ENCODE peak calls at places on chromosomes 1 and 21, in seven cellular contexts. One of them, this sample, is unnamed. For H3K27me3, the result is how much of the 10 kb centered on the place peaks cover.

GRCh38 chr1:183996396-183996795 is 41.1 kb downstream of the COLGALT2 start:
- DNase-seq in H1: no peak
- DNase-seq in uterus: no peak
- DNase-seq in stomach: no peak
- DNase-seq in thyroid gland: peak
- DNase-seq in HepG2: peak
- DNase-seq in ovary: no peak
- DNase-seq in this sample: no peak

GRCh38 chr1:241998412-241998921 is 431 bp downstream of the MAP1LC3C start:
- DNase-seq in H1: peak
- DNase-seq in uterus: peak
- DNase-seq in stomach: peak
- DNase-seq in thyroid gland: peak
- DNase-seq in HepG2: peak
- DNase-seq in ovary: peak
- DNase-seq in this sample: no peak

GRCh38 chr1:7931446-7931812 is 9.2 kb downstream of the TNFRSF9 start:
- DNase-seq in H1: no peak
- DNase-seq in uterus: no peak
- DNase-seq in stomach: no peak
- DNase-seq in thyroid gland: no peak
- DNase-seq in HepG2: no peak
- DNase-seq in ovary: no peak
- DNase-seq in this sample: no peak

GRCh38 chr1:27719286-27720251 is 6.2 kb upstream of the FAM76A start:
- DNase-seq in H1: no peak
- DNase-seq in uterus: no peak
- DNase-seq in stomach: no peak
- DNase-seq in thyroid gland: no peak
- DNase-seq in HepG2: no peak
- DNase-seq in ovary: no peak
- DNase-seq in this sample: no peak

GRCh38 chr1:147719711-147720225 is 40.6 kb downstream of the GJA5 start:
- DNase-seq in H1: no peak
- DNase-seq in uterus: no peak
- DNase-seq in stomach: peak
- DNase-seq in thyroid gland: no peak
- DNase-seq in HepG2: no peak
- DNase-seq in ovary: no peak
- DNase-seq in this sample: no peak

GRCh38 chr21:33325222-33326067 is 675 bp downstream of the IFNAR1 start:
- DNase-seq in H1: no peak
- DNase-seq in uterus: peak
- DNase-seq in stomach: peak
- DNase-seq in thyroid gland: peak
- DNase-seq in HepG2: peak
- DNase-seq in ovary: peak
- DNase-seq in this sample: peak

GRCh38 chr1:32618673-32619221 is 31.6 kb downstream of the ZBTB8OS start:
- DNase-seq in H1: no peak
- DNase-seq in uterus: no peak
- DNase-seq in stomach: no peak
- DNase-seq in thyroid gland: no peak
- DNase-seq in HepG2: no peak
- DNase-seq in ovary: no peak
- DNase-seq in this sample: no peak

GRCh38 chr1:96971849-96972602 is 250.4 kb downstream of the PTBP2 start:
- DNase-seq in H1: no peak
- DNase-seq in uterus: no peak
- DNase-seq in stomach: no peak
- DNase-seq in thyroid gland: no peak
- DNase-seq in HepG2: no peak
- DNase-seq in ovary: no peak
- DNase-seq in this sample: no peak

GRCh38 chr1:184190626-184191025 is 139.1 kb downstream of the TSEN15 start:
- DNase-seq in H1: no peak
- DNase-seq in uterus: no peak
- DNase-seq in stomach: no peak
- DNase-seq in thyroid gland: no peak
- DNase-seq in HepG2: no peak
- DNase-seq in ovary: no peak
- DNase-seq in this sample: no peak

GRCh38 chr21:17396948-17397347 is 115.9 kb upstream of the CXADR start:
- DNase-seq in H1: no peak
- DNase-seq in uterus: no peak
- DNase-seq in stomach: no peak
- DNase-seq in thyroid gland: no peak
- DNase-seq in HepG2: no peak
- DNase-seq in ovary: no peak
- DNase-seq in this sample: no peak

GRCh38 chr1:93676424-93676823 is 5.2 kb downstream of the BCAR3 start:
- DNase-seq in H1: no peak
- DNase-seq in uterus: peak
- DNase-seq in stomach: no peak
- DNase-seq in thyroid gland: no peak
- DNase-seq in HepG2: no peak
- DNase-seq in ovary: no peak
- DNase-seq in this sample: no peak

GRCh38 chr1:168709896-168710305 is 19.1 kb downstream of the DPT start:
- DNase-seq in H1: no peak
- DNase-seq in uterus: no peak
- DNase-seq in stomach: no peak
- DNase-seq in thyroid gland: no peak
- DNase-seq in HepG2: no peak
- DNase-seq in ovary: no peak
- DNase-seq in this sample: no peak

GRCh38 chr1:96374076-96374762 is 347.4 kb upstream of the PTBP2 start:
- DNase-seq in H1: no peak
- DNase-seq in uterus: no peak
- DNase-seq in stomach: no peak
- DNase-seq in thyroid gland: no peak
- DNase-seq in HepG2: no peak
- DNase-seq in ovary: no peak
- DNase-seq in this sample: no peak

GRCh38 chr21:31913191-31913608 is 40.4 kb downstream of the HUNK start:
- DNase-seq in H1: no peak
- DNase-seq in uterus: no peak
- DNase-seq in stomach: no peak
- DNase-seq in thyroid gland: no peak
- DNase-seq in HepG2: no peak
- DNase-seq in ovary: no peak
- DNase-seq in this sample: no peak

GRCh38 chr1:156627313-156627880 is 8.2 kb downstream of the HAPLN2 start:
- DNase-seq in H1: no peak
- DNase-seq in uterus: no peak
- DNase-seq in stomach: peak
- DNase-seq in thyroid gland: peak
- DNase-seq in HepG2: peak
- DNase-seq in ovary: no peak
- DNase-seq in this sample: no peak

GRCh38 chr1:13517193-13517812 is 3.5 kb upstream of the LRRC38 start:
- DNase-seq in H1: peak
- DNase-seq in uterus: no peak
- DNase-seq in stomach: no peak
- DNase-seq in thyroid gland: peak
- DNase-seq in HepG2: peak
- DNase-seq in ovary: no peak
- DNase-seq in this sample: no peak

GRCh38 chr1:13513885-13514546 is at the start of gene LRRC38:
- DNase-seq in H1: peak
- DNase-seq in uterus: no peak
- DNase-seq in stomach: no peak
- DNase-seq in thyroid gland: no peak
- DNase-seq in HepG2: no peak
- DNase-seq in ovary: no peak
- DNase-seq in this sample: no peak

GRCh38 chr1:13512472-13512871 is 1.3 kb downstream of the LRRC38 start:
- DNase-seq in H1: no peak
- DNase-seq in uterus: no peak
- DNase-seq in stomach: no peak
- DNase-seq in thyroid gland: no peak
- DNase-seq in HepG2: no peak
- DNase-seq in ovary: no peak
- DNase-seq in this sample: no peak

GRCh38 chr1:13513063-13513884 is 529 bp downstream of the LRRC38 start:
- DNase-seq in H1: peak
- DNase-seq in uterus: no peak
- DNase-seq in stomach: no peak
- DNase-seq in thyroid gland: no peak
- DNase-seq in HepG2: no peak
- DNase-seq in ovary: no peak
- DNase-seq in this sample: no peak

GRCh38 chr1:13516606-13517005 is 2.8 kb upstream of the LRRC38 start:
- DNase-seq in H1: no peak
- DNase-seq in uterus: no peak
- DNase-seq in stomach: no peak
- DNase-seq in thyroid gland: no peak
- DNase-seq in HepG2: no peak
- DNase-seq in ovary: no peak
- DNase-seq in this sample: no peak
- H3K27me3 ChIP-seq in H1: under half
- H3K27me3 ChIP-seq in uterus: under half
- H3K27me3 ChIP-seq in stomach: under half
- H3K27me3 ChIP-seq in thyroid gland: under half
- H3K27me3 ChIP-seq in HepG2: under half
- H3K27me3 ChIP-seq in ovary: under half
- H3K27me3 ChIP-seq in this sample: half or more

GRCh38 chr1:45394342-45394741 is 54.1 kb upstream of the MUTYH start:
- DNase-seq in H1: no peak
- DNase-seq in uterus: no peak
- DNase-seq in stomach: no peak
- DNase-seq in thyroid gland: no peak
- DNase-seq in HepG2: no peak
- DNase-seq in ovary: no peak
- DNase-seq in this sample: no peak

GRCh38 chr1:45395582-45395981 is 55.3 kb upstream of the MUTYH start:
- DNase-seq in H1: no peak
- DNase-seq in uterus: no peak
- DNase-seq in stomach: no peak
- DNase-seq in thyroid gland: no peak
- DNase-seq in HepG2: no peak
- DNase-seq in ovary: no peak
- DNase-seq in this sample: no peak

GRCh38 chr1:45395051-45395450 is 54.8 kb upstream of the MUTYH start:
- DNase-seq in H1: no peak
- DNase-seq in uterus: no peak
- DNase-seq in stomach: no peak
- DNase-seq in thyroid gland: no peak
- DNase-seq in HepG2: no peak
- DNase-seq in ovary: no peak
- DNase-seq in this sample: no peak

GRCh38 chr1:45400049-45400448 is 59.8 kb upstream of the MUTYH start:
- DNase-seq in H1: no peak
- DNase-seq in uterus: no peak
- DNase-seq in stomach: no peak
- DNase-seq in thyroid gland: no peak
- DNase-seq in HepG2: no peak
- DNase-seq in ovary: no peak
- DNase-seq in this sample: no peak

DNA sequence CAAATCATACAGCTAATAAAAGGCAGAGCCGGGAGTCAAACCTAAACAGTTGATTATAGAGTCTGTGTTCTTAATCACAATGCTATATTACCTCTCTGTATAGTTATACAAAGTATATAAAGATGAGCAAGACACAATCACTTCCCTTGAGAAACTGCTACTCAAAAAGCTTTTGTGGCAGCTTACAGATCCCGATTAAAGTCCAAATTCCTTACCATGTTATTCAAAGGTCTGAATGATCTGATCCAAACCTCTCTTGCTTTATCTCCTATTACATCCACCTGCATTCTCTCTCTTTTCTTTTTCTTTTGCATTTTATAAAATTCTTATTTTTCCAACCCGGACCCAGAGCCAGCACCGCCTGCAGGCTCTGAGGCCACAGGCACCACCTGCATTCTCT is 57.0 kb upstream of the MUTYH start:
- DNase-seq in H1: no peak
- DNase-seq in uterus: no peak
- DNase-seq in stomach: no peak
- DNase-seq in thyroid gland: no peak
- DNase-seq in HepG2: peak
- DNase-seq in ovary: no peak
- DNase-seq in this sample: no peak
- TF ChIP-seq POLR2A in H1: no peak
- TF ChIP-seq POLR2A in uterus: no peak
- TF ChIP-seq POLR2A in stomach: no peak
- TF ChIP-seq POLR2A in thyroid gland: no peak
- TF ChIP-seq POLR2A in HepG2: no peak
- TF ChIP-seq POLR2A in ovary: no peak
- TF ChIP-seq POLR2A in this sample: no peak

DNA sequence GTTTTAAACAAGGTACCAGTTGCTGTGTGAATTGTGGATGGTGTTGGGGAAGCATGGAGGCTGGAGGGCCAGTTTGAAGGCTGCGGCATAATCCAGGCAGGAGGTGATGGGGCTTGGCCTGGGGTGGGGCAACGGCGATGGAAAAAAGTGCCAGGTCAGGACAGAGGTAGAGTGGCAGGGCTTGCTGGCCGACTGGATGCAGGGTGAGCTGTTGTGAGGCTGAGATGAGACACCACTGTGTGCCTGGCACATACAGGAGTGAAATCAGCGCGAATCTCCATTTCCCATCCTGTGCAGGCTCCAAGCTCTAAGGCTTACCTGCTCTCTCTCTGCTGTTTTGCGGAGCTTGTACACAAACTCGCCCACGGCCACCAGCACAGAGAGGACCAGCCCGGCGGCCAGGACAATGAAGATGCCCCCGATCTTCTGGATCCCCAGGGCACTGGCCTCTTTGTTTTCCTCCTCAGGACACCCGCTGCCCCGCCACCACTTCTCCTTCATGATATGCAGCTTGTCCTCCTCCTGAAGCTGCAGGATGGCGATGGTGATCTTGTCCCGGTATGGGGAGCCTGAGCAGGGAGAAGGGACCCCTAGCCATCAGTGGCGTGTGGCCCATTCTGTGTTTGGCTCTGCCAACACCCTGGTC is 229.5 kb downstream of the GRIK3 start:
- DNase-seq in H1: no peak
- DNase-seq in uterus: no peak
- DNase-seq in stomach: no peak
- DNase-seq in thyroid gland: no peak
- DNase-seq in HepG2: no peak
- DNase-seq in ovary: no peak
- DNase-seq in this sample: no peak
- H3K27me3 ChIP-seq in H1: under half
- H3K27me3 ChIP-seq in uterus: under half
- H3K27me3 ChIP-seq in stomach: under half
- H3K27me3 ChIP-seq in thyroid gland: under half
- H3K27me3 ChIP-seq in HepG2: under half
- H3K27me3 ChIP-seq in ovary: under half
- H3K27me3 ChIP-seq in this sample: under half

DNA sequence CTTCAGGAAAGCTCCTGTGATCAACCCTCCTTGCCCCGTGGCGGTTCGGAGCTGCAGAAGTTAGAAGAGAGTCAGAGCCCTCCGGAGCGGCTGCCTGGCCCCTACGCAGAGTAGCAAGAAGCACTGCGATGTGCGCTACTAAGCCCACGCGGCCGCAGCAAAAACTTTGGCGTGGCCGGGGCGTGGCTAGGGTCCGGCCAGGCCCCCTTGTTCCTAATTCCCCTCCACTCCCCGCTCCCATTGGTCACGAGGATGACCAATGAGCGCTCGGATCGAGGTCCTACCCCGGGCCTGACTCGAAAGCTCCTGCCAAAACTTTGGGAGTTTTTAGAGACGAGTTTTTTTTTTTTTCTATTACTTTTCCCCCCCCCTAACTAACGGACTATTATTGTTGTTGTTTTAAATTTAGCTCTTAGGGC is at the start of gene HLX:
- DNase-seq in H1: peak
- DNase-seq in uterus: peak
- DNase-seq in stomach: peak
- DNase-seq in thyroid gland: peak
- DNase-seq in HepG2: no peak
- DNase-seq in ovary: peak
- DNase-seq in this sample: peak
- TF ChIP-seq POLR2A in H1: no peak
- TF ChIP-seq POLR2A in uterus: peak
- TF ChIP-seq POLR2A in stomach: no peak
- TF ChIP-seq POLR2A in thyroid gland: peak
- TF ChIP-seq POLR2A in HepG2: no peak
- TF ChIP-seq POLR2A in ovary: no peak
- TF ChIP-seq POLR2A in this sample: peak

This sample was measured in breast epithelium.